ENCODE peak calls at places on chromosomes 2 and 18, in four cellular contexts. G is neuronal stem cell, Z is mesenchymal stem cell, S is H1. A is an unnamed sample. For H3K4me1, the result is how much of the 10 kb centered on the place peaks cover.

GRCh38 chr2:70964133-70964532 is 14.3 kb upstream of the ANKRD53 start:
- DNase-seq in Z (no peak), G (no peak), S (no peak), A (no peak)

GRCh38 chr18:60069145-60069544 is 169.3 kb downstream of the PMAIP1 start:
- DNase-seq in G (no peak), S (no peak), Z (no peak), A (no peak)

GRCh38 chr2:190746971-190747761 is 98.3 kb downstream of the NAB1 start:
- DNase-seq in G (no peak), S (no peak), Z (peak), A (no peak)

GRCh38 chr2:109209412-109209811 is 80.4 kb downstream of the SH3RF3 start:
- DNase-seq in S (no peak), Z (peak), G (no peak), A (no peak)

GRCh38 chr2:7394195-7394594 is 477.0 kb downstream of the RNF144A start:
- DNase-seq in S (no peak), Z (no peak), G (no peak), A (no peak)

GRCh38 chr18:8797206-8797605 is 91.8 kb downstream of the MTCL1 start:
- DNase-seq in G (no peak), Z (peak), S (no peak), A (no peak)

GRCh38 chr2:5692561-5693287 is 540 bp downstream of the SOX11 start:
- DNase-seq in Z (peak), S (peak), G (no peak), A (no peak)

GRCh38 chr18:10481831-10482230 is 27.4 kb downstream of the APCDD1 start:
- DNase-seq in S (peak), G (no peak), Z (no peak), A (no peak)

GRCh38 chr18:44943201-44943881 is 262.7 kb downstream of the SETBP1 start:
- DNase-seq in Z (peak), S (peak), G (no peak), A (peak)

GRCh38 chr2:124683536-124684407 is 658.7 kb downstream of the CNTNAP5 start:
- DNase-seq in Z (peak), G (no peak), S (no peak), A (no peak)

GRCh38 chr2:14756981-14757657 is 124.6 kb downstream of the LRATD1 start:
- DNase-seq in S (no peak), Z (peak), G (no peak), A (no peak)

GRCh38 chr2:26088038-26088643 is 54.3 kb downstream of the RAB10 start:
- DNase-seq in Z (peak), G (no peak), S (no peak), A (no peak)

GRCh38 chr2:172677363-172677762 is 58.3 kb upstream of the RAPGEF4 start:
- DNase-seq in S (no peak), G (no peak), Z (no peak), A (no peak)

GRCh38 chr2:96245609-96246390 is 20.0 kb downstream of the TMEM127 start:
- DNase-seq in Z (peak), G (no peak), S (no peak), A (no peak)

GRCh38 chr2:101105654-101106053 is 45.5 kb downstream of the TBC1D8 start:
- DNase-seq in Z (no peak), S (no peak), G (no peak), A (no peak)
- H2BK12ac ChIP-seq in Z (no peak), S (no peak), G (no peak), A (no peak)

GRCh38 chr2:134230885-134231284 is 23.0 kb upstream of the MGAT5 start:
- DNase-seq in G (no peak), Z (no peak), S (no peak), A (no peak)
- H3K4me1 ChIP-seq in G (under half), Z (under half), S (under half), A (under half)

GRCh38 chr2:72827495-72827894 is 1.7 kb upstream of the EXOC6B start:
- DNase-seq in Z (no peak), S (no peak), G (no peak), A (no peak)
- H2BK15ac ChIP-seq in Z (no peak), S (no peak), G (no peak), A (no peak)

GRCh38 chr2:234945339-234945895 is 6.4 kb upstream of the SH3BP4 start:
- DNase-seq in S (no peak), Z (no peak), G (no peak), A (no peak)
- H2BK12ac ChIP-seq in S (no peak), Z (no peak), G (no peak), A (no peak)

DNA sequence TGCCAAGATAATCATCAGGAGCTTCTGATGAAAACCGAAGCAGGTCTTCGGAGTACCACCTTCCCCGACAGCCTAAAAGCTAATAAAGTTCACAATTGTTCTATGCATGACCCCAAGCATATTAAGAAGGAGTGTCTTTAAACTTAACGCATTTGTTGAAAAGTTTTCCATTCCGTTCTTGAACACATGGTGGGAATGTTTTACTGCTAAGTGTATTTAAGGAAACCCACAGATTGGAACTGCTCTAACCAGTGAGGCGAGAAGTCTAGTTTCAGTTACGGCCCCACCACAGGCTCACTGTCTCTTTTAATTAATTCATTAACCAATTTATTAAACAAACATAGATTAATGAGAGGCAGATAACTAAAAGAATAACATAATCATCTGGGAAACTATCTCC is 152.4 kb downstream of the ANKRD44 start:
- DNase-seq in Z (no peak), G (no peak), S (no peak), A (no peak)
- H3K4me1 ChIP-seq in Z (under half), G (under half), S (under half), A (under half)